ENCODE peak calls at places on chromosomes 12 and 14, in eight cellular contexts. One of them, this sample, is unnamed.

GRCh38 chr14:92686763-92687427 is 61.5 kb downstream of the LGMN start:
- DNase-seq in activated CD4-positive, alpha-beta T cell treated with anti-CD3 and anti-CD28 coated beads, Interleukin-2, amount 50 U/mL, for 48 hours: peak; percentile 69
- DNase-seq in CD8-positive, alpha-beta T cell: peak; percentile 54
- DNase-seq in HS-27A: no peak
- DNase-seq in A549: peak; percentile 74
- DNase-seq in stimulated activated CD4-positive, alpha-beta T cell treated with anti-CD3 and anti-CD28 coated beads, Interleukin-12 subunit alpha, Interleukin-12 subunit beta, amount 100 ng/mL, for 24 hours: peak; percentile 27
- DNase-seq in left cardiac atrium: peak; percentile 82
- DNase-seq in HuH-7.5: peak; percentile 95
- DNase-seq in this sample: peak; percentile 85

GRCh38 chr14:72665259-72665658 is 228.6 kb downstream of the DPF3 start:
- DNase-seq in activated CD4-positive, alpha-beta T cell treated with anti-CD3 and anti-CD28 coated beads, Interleukin-2, amount 50 U/mL, for 48 hours: no peak
- DNase-seq in CD8-positive, alpha-beta T cell: no peak
- DNase-seq in HS-27A: peak; percentile 96
- DNase-seq in A549: peak; percentile 74
- DNase-seq in stimulated activated CD4-positive, alpha-beta T cell treated with anti-CD3 and anti-CD28 coated beads, Interleukin-12 subunit alpha, Interleukin-12 subunit beta, amount 100 ng/mL, for 24 hours: no peak
- DNase-seq in left cardiac atrium: no peak
- DNase-seq in HuH-7.5: no peak
- DNase-seq in this sample: no peak

GRCh38 chr12:18907154-18907553 is 169.2 kb downstream of the CAPZA3 start:
- DNase-seq in activated CD4-positive, alpha-beta T cell treated with anti-CD3 and anti-CD28 coated beads, Interleukin-2, amount 50 U/mL, for 48 hours: no peak
- DNase-seq in CD8-positive, alpha-beta T cell: no peak
- DNase-seq in HS-27A: no peak
- DNase-seq in A549: no peak
- DNase-seq in stimulated activated CD4-positive, alpha-beta T cell treated with anti-CD3 and anti-CD28 coated beads, Interleukin-12 subunit alpha, Interleukin-12 subunit beta, amount 100 ng/mL, for 24 hours: no peak
- DNase-seq in left cardiac atrium: no peak
- DNase-seq in HuH-7.5: no peak
- DNase-seq in this sample: no peak

GRCh38 chr14:42779024-42779423 is 1172.3 kb downstream of the LRFN5 start:
- DNase-seq in activated CD4-positive, alpha-beta T cell treated with anti-CD3 and anti-CD28 coated beads, Interleukin-2, amount 50 U/mL, for 48 hours: no peak
- DNase-seq in CD8-positive, alpha-beta T cell: no peak
- DNase-seq in HS-27A: no peak
- DNase-seq in A549: no peak
- DNase-seq in stimulated activated CD4-positive, alpha-beta T cell treated with anti-CD3 and anti-CD28 coated beads, Interleukin-12 subunit alpha, Interleukin-12 subunit beta, amount 100 ng/mL, for 24 hours: no peak
- DNase-seq in left cardiac atrium: no peak
- DNase-seq in HuH-7.5: no peak
- DNase-seq in this sample: no peak

GRCh38 chr12:3892631-3893030 is 19.4 kb upstream of the PARP11 start:
- DNase-seq in activated CD4-positive, alpha-beta T cell treated with anti-CD3 and anti-CD28 coated beads, Interleukin-2, amount 50 U/mL, for 48 hours: no peak
- DNase-seq in CD8-positive, alpha-beta T cell: no peak
- DNase-seq in HS-27A: no peak
- DNase-seq in A549: no peak
- DNase-seq in stimulated activated CD4-positive, alpha-beta T cell treated with anti-CD3 and anti-CD28 coated beads, Interleukin-12 subunit alpha, Interleukin-12 subunit beta, amount 100 ng/mL, for 24 hours: no peak
- DNase-seq in left cardiac atrium: no peak
- DNase-seq in HuH-7.5: no peak
- DNase-seq in this sample: no peak

GRCh38 chr12:16796168-16796567 is 190.2 kb upstream of the LMO3 start:
- DNase-seq in activated CD4-positive, alpha-beta T cell treated with anti-CD3 and anti-CD28 coated beads, Interleukin-2, amount 50 U/mL, for 48 hours: no peak
- DNase-seq in CD8-positive, alpha-beta T cell: no peak
- DNase-seq in HS-27A: no peak
- DNase-seq in A549: no peak
- DNase-seq in stimulated activated CD4-positive, alpha-beta T cell treated with anti-CD3 and anti-CD28 coated beads, Interleukin-12 subunit alpha, Interleukin-12 subunit beta, amount 100 ng/mL, for 24 hours: no peak
- DNase-seq in left cardiac atrium: no peak
- DNase-seq in HuH-7.5: no peak
- DNase-seq in this sample: no peak

GRCh38 chr12:62799766-62800406 is 135.1 kb downstream of the PPM1H start:
- DNase-seq in activated CD4-positive, alpha-beta T cell treated with anti-CD3 and anti-CD28 coated beads, Interleukin-2, amount 50 U/mL, for 48 hours: no peak
- DNase-seq in CD8-positive, alpha-beta T cell: no peak
- DNase-seq in HS-27A: no peak
- DNase-seq in A549: peak; percentile 75
- DNase-seq in stimulated activated CD4-positive, alpha-beta T cell treated with anti-CD3 and anti-CD28 coated beads, Interleukin-12 subunit alpha, Interleukin-12 subunit beta, amount 100 ng/mL, for 24 hours: no peak
- DNase-seq in left cardiac atrium: no peak
- DNase-seq in HuH-7.5: no peak
- DNase-seq in this sample: no peak

GRCh38 chr12:29282452-29282851 is 98.5 kb downstream of the ERGIC2 start:
- DNase-seq in activated CD4-positive, alpha-beta T cell treated with anti-CD3 and anti-CD28 coated beads, Interleukin-2, amount 50 U/mL, for 48 hours: no peak
- DNase-seq in CD8-positive, alpha-beta T cell: no peak
- DNase-seq in HS-27A: no peak
- DNase-seq in A549: no peak
- DNase-seq in stimulated activated CD4-positive, alpha-beta T cell treated with anti-CD3 and anti-CD28 coated beads, Interleukin-12 subunit alpha, Interleukin-12 subunit beta, amount 100 ng/mL, for 24 hours: no peak
- DNase-seq in left cardiac atrium: no peak
- DNase-seq in HuH-7.5: no peak
- DNase-seq in this sample: no peak

GRCh38 chr12:53414756-53415417 is 8.8 kb upstream of the AMHR2 start:
- DNase-seq in activated CD4-positive, alpha-beta T cell treated with anti-CD3 and anti-CD28 coated beads, Interleukin-2, amount 50 U/mL, for 48 hours: no peak
- DNase-seq in CD8-positive, alpha-beta T cell: no peak
- DNase-seq in HS-27A: no peak
- DNase-seq in A549: no peak
- DNase-seq in stimulated activated CD4-positive, alpha-beta T cell treated with anti-CD3 and anti-CD28 coated beads, Interleukin-12 subunit alpha, Interleukin-12 subunit beta, amount 100 ng/mL, for 24 hours: no peak
- DNase-seq in left cardiac atrium: no peak
- DNase-seq in HuH-7.5: no peak
- DNase-seq in this sample: no peak

GRCh38 chr14:93732524-93732923 is 55.8 kb downstream of the PRIMA1 start:
- DNase-seq in activated CD4-positive, alpha-beta T cell treated with anti-CD3 and anti-CD28 coated beads, Interleukin-2, amount 50 U/mL, for 48 hours: no peak
- DNase-seq in CD8-positive, alpha-beta T cell: no peak
- DNase-seq in HS-27A: no peak
- DNase-seq in A549: no peak
- DNase-seq in stimulated activated CD4-positive, alpha-beta T cell treated with anti-CD3 and anti-CD28 coated beads, Interleukin-12 subunit alpha, Interleukin-12 subunit beta, amount 100 ng/mL, for 24 hours: no peak
- DNase-seq in left cardiac atrium: no peak
- DNase-seq in HuH-7.5: no peak
- DNase-seq in this sample: peak; percentile 18

GRCh38 chr14:101665478-101666078 is 95.9 kb upstream of the PPP2R5C start:
- DNase-seq in activated CD4-positive, alpha-beta T cell treated with anti-CD3 and anti-CD28 coated beads, Interleukin-2, amount 50 U/mL, for 48 hours: peak; percentile 56
- DNase-seq in CD8-positive, alpha-beta T cell: peak; percentile 22
- DNase-seq in HS-27A: no peak
- DNase-seq in A549: peak; percentile 80
- DNase-seq in stimulated activated CD4-positive, alpha-beta T cell treated with anti-CD3 and anti-CD28 coated beads, Interleukin-12 subunit alpha, Interleukin-12 subunit beta, amount 100 ng/mL, for 24 hours: no peak
- DNase-seq in left cardiac atrium: no peak
- DNase-seq in HuH-7.5: peak; percentile 14
- DNase-seq in this sample: no peak

GRCh38 chr14:88706425-88706824 is 86.3 kb downstream of the EML5 start:
- DNase-seq in activated CD4-positive, alpha-beta T cell treated with anti-CD3 and anti-CD28 coated beads, Interleukin-2, amount 50 U/mL, for 48 hours: no peak
- DNase-seq in CD8-positive, alpha-beta T cell: no peak
- DNase-seq in HS-27A: no peak
- DNase-seq in A549: no peak
- DNase-seq in stimulated activated CD4-positive, alpha-beta T cell treated with anti-CD3 and anti-CD28 coated beads, Interleukin-12 subunit alpha, Interleukin-12 subunit beta, amount 100 ng/mL, for 24 hours: no peak
- DNase-seq in left cardiac atrium: no peak
- DNase-seq in HuH-7.5: no peak
- DNase-seq in this sample: no peak

GRCh38 chr12:52010152-52010622 is 3.4 kb downstream of the TAMALIN start:
- DNase-seq in activated CD4-positive, alpha-beta T cell treated with anti-CD3 and anti-CD28 coated beads, Interleukin-2, amount 50 U/mL, for 48 hours: no peak
- DNase-seq in CD8-positive, alpha-beta T cell: no peak
- DNase-seq in HS-27A: no peak
- DNase-seq in A549: no peak
- DNase-seq in stimulated activated CD4-positive, alpha-beta T cell treated with anti-CD3 and anti-CD28 coated beads, Interleukin-12 subunit alpha, Interleukin-12 subunit beta, amount 100 ng/mL, for 24 hours: no peak
- DNase-seq in left cardiac atrium: peak; percentile 88
- DNase-seq in HuH-7.5: no peak
- DNase-seq in this sample: peak; percentile 72

GRCh38 chr14:97723834-97724770 is 926.9 kb downstream of the VRK1 start:
- DNase-seq in activated CD4-positive, alpha-beta T cell treated with anti-CD3 and anti-CD28 coated beads, Interleukin-2, amount 50 U/mL, for 48 hours: peak; percentile 28
- DNase-seq in CD8-positive, alpha-beta T cell: peak; percentile 52
- DNase-seq in HS-27A: no peak
- DNase-seq in A549: peak; percentile 8
- DNase-seq in stimulated activated CD4-positive, alpha-beta T cell treated with anti-CD3 and anti-CD28 coated beads, Interleukin-12 subunit alpha, Interleukin-12 subunit beta, amount 100 ng/mL, for 24 hours: no peak
- DNase-seq in left cardiac atrium: no peak
- DNase-seq in HuH-7.5: no peak
- DNase-seq in this sample: no peak

GRCh38 chr12:45343269-45344051 is 127.6 kb downstream of the ANO6 start:
- DNase-seq in activated CD4-positive, alpha-beta T cell treated with anti-CD3 and anti-CD28 coated beads, Interleukin-2, amount 50 U/mL, for 48 hours: no peak
- DNase-seq in CD8-positive, alpha-beta T cell: no peak
- DNase-seq in HS-27A: no peak
- DNase-seq in A549: no peak
- DNase-seq in stimulated activated CD4-positive, alpha-beta T cell treated with anti-CD3 and anti-CD28 coated beads, Interleukin-12 subunit alpha, Interleukin-12 subunit beta, amount 100 ng/mL, for 24 hours: no peak
- DNase-seq in left cardiac atrium: no peak
- DNase-seq in HuH-7.5: no peak
- DNase-seq in this sample: no peak

GRCh38 chr14:104472536-104473243 is 106.9 kb upstream of the C14orf180 start:
- DNase-seq in activated CD4-positive, alpha-beta T cell treated with anti-CD3 and anti-CD28 coated beads, Interleukin-2, amount 50 U/mL, for 48 hours: no peak
- DNase-seq in CD8-positive, alpha-beta T cell: no peak
- DNase-seq in HS-27A: no peak
- DNase-seq in A549: no peak
- DNase-seq in stimulated activated CD4-positive, alpha-beta T cell treated with anti-CD3 and anti-CD28 coated beads, Interleukin-12 subunit alpha, Interleukin-12 subunit beta, amount 100 ng/mL, for 24 hours: no peak
- DNase-seq in left cardiac atrium: no peak
- DNase-seq in HuH-7.5: no peak
- DNase-seq in this sample: no peak

GRCh38 chr12:23949212-23950010 is at the start of gene SOX5:
- DNase-seq in activated CD4-positive, alpha-beta T cell treated with anti-CD3 and anti-CD28 coated beads, Interleukin-2, amount 50 U/mL, for 48 hours: no peak
- DNase-seq in CD8-positive, alpha-beta T cell: no peak
- DNase-seq in HS-27A: no peak
- DNase-seq in A549: peak; percentile 4
- DNase-seq in stimulated activated CD4-positive, alpha-beta T cell treated with anti-CD3 and anti-CD28 coated beads, Interleukin-12 subunit alpha, Interleukin-12 subunit beta, amount 100 ng/mL, for 24 hours: no peak
- DNase-seq in left cardiac atrium: peak; percentile 56
- DNase-seq in HuH-7.5: no peak
- DNase-seq in this sample: no peak

GRCh38 chr14:31961881-31962280 is 115.2 kb upstream of the ARHGAP5 start:
- DNase-seq in activated CD4-positive, alpha-beta T cell treated with anti-CD3 and anti-CD28 coated beads, Interleukin-2, amount 50 U/mL, for 48 hours: no peak
- DNase-seq in CD8-positive, alpha-beta T cell: no peak
- DNase-seq in HS-27A: no peak
- DNase-seq in A549: no peak
- DNase-seq in stimulated activated CD4-positive, alpha-beta T cell treated with anti-CD3 and anti-CD28 coated beads, Interleukin-12 subunit alpha, Interleukin-12 subunit beta, amount 100 ng/mL, for 24 hours: no peak
- DNase-seq in left cardiac atrium: no peak
- DNase-seq in HuH-7.5: no peak
- DNase-seq in this sample: no peak

GRCh38 chr12:44000309-44000952 is 164.6 kb downstream of the TMEM117 start:
- DNase-seq in activated CD4-positive, alpha-beta T cell treated with anti-CD3 and anti-CD28 coated beads, Interleukin-2, amount 50 U/mL, for 48 hours: peak; percentile 4
- DNase-seq in CD8-positive, alpha-beta T cell: no peak
- DNase-seq in HS-27A: peak; percentile 33
- DNase-seq in A549: peak; percentile 71
- DNase-seq in stimulated activated CD4-positive, alpha-beta T cell treated with anti-CD3 and anti-CD28 coated beads, Interleukin-12 subunit alpha, Interleukin-12 subunit beta, amount 100 ng/mL, for 24 hours: no peak
- DNase-seq in left cardiac atrium: no peak
- DNase-seq in HuH-7.5: peak; percentile 31
- DNase-seq in this sample: peak; percentile 48

GRCh38 chr14:90299408-90299807 is 32.3 kb downstream of the NRDE2 start:
- DNase-seq in activated CD4-positive, alpha-beta T cell treated with anti-CD3 and anti-CD28 coated beads, Interleukin-2, amount 50 U/mL, for 48 hours: no peak
- DNase-seq in CD8-positive, alpha-beta T cell: no peak
- DNase-seq in HS-27A: no peak
- DNase-seq in A549: no peak
- DNase-seq in stimulated activated CD4-positive, alpha-beta T cell treated with anti-CD3 and anti-CD28 coated beads, Interleukin-12 subunit alpha, Interleukin-12 subunit beta, amount 100 ng/mL, for 24 hours: no peak
- DNase-seq in left cardiac atrium: no peak
- DNase-seq in HuH-7.5: no peak
- DNase-seq in this sample: no peak

GRCh38 chr12:124883263-124883876 is 19.7 kb upstream of the SCARB1 start:
- DNase-seq in activated CD4-positive, alpha-beta T cell treated with anti-CD3 and anti-CD28 coated beads, Interleukin-2, amount 50 U/mL, for 48 hours: no peak
- DNase-seq in CD8-positive, alpha-beta T cell: no peak
- DNase-seq in HS-27A: no peak
- DNase-seq in A549: no peak
- DNase-seq in stimulated activated CD4-positive, alpha-beta T cell treated with anti-CD3 and anti-CD28 coated beads, Interleukin-12 subunit alpha, Interleukin-12 subunit beta, amount 100 ng/mL, for 24 hours: no peak
- DNase-seq in left cardiac atrium: no peak
- DNase-seq in HuH-7.5: no peak
- DNase-seq in this sample: no peak

GRCh38 chr12:6328945-6329692 is 12.8 kb downstream of the TNFRSF1A start:
- DNase-seq in activated CD4-positive, alpha-beta T cell treated with anti-CD3 and anti-CD28 coated beads, Interleukin-2, amount 50 U/mL, for 48 hours: no peak
- DNase-seq in CD8-positive, alpha-beta T cell: no peak
- DNase-seq in HS-27A: no peak
- DNase-seq in A549: no peak
- DNase-seq in stimulated activated CD4-positive, alpha-beta T cell treated with anti-CD3 and anti-CD28 coated beads, Interleukin-12 subunit alpha, Interleukin-12 subunit beta, amount 100 ng/mL, for 24 hours: no peak
- DNase-seq in left cardiac atrium: no peak
- DNase-seq in HuH-7.5: no peak
- DNase-seq in this sample: peak; percentile 50

GRCh38 chr12:43836455-43836989 is 641 bp downstream of the TMEM117 start:
- DNase-seq in activated CD4-positive, alpha-beta T cell treated with anti-CD3 and anti-CD28 coated beads, Interleukin-2, amount 50 U/mL, for 48 hours: no peak
- DNase-seq in CD8-positive, alpha-beta T cell: no peak
- DNase-seq in HS-27A: no peak
- DNase-seq in A549: peak; percentile 36
- DNase-seq in stimulated activated CD4-positive, alpha-beta T cell treated with anti-CD3 and anti-CD28 coated beads, Interleukin-12 subunit alpha, Interleukin-12 subunit beta, amount 100 ng/mL, for 24 hours: no peak
- DNase-seq in left cardiac atrium: no peak
- DNase-seq in HuH-7.5: no peak
- DNase-seq in this sample: no peak

GRCh38 chr14:69682607-69683263 is 71.3 kb downstream of the SUSD6 start:
- DNase-seq in activated CD4-positive, alpha-beta T cell treated with anti-CD3 and anti-CD28 coated beads, Interleukin-2, amount 50 U/mL, for 48 hours: no peak
- DNase-seq in CD8-positive, alpha-beta T cell: no peak
- DNase-seq in HS-27A: no peak
- DNase-seq in A549: no peak
- DNase-seq in stimulated activated CD4-positive, alpha-beta T cell treated with anti-CD3 and anti-CD28 coated beads, Interleukin-12 subunit alpha, Interleukin-12 subunit beta, amount 100 ng/mL, for 24 hours: no peak
- DNase-seq in left cardiac atrium: no peak
- DNase-seq in HuH-7.5: no peak
- DNase-seq in this sample: no peak

GRCh38 chr14:75307700-75308379 is 29.2 kb downstream of the FOS start:
- DNase-seq in activated CD4-positive, alpha-beta T cell treated with anti-CD3 and anti-CD28 coated beads, Interleukin-2, amount 50 U/mL, for 48 hours: peak; percentile 84
- DNase-seq in CD8-positive, alpha-beta T cell: peak; percentile 76
- DNase-seq in HS-27A: peak; percentile 54
- DNase-seq in A549: peak; percentile 85
- DNase-seq in stimulated activated CD4-positive, alpha-beta T cell treated with anti-CD3 and anti-CD28 coated beads, Interleukin-12 subunit alpha, Interleukin-12 subunit beta, amount 100 ng/mL, for 24 hours: peak; percentile 55
- DNase-seq in left cardiac atrium: peak; percentile 90
- DNase-seq in HuH-7.5: peak; percentile 55
- DNase-seq in this sample: peak; percentile 73

GRCh38 chr12:46390304-46390703 is 17.7 kb upstream of the SLC38A2 start:
- DNase-seq in activated CD4-positive, alpha-beta T cell treated with anti-CD3 and anti-CD28 coated beads, Interleukin-2, amount 50 U/mL, for 48 hours: no peak
- DNase-seq in CD8-positive, alpha-beta T cell: no peak
- DNase-seq in HS-27A: no peak
- DNase-seq in A549: no peak
- DNase-seq in stimulated activated CD4-positive, alpha-beta T cell treated with anti-CD3 and anti-CD28 coated beads, Interleukin-12 subunit alpha, Interleukin-12 subunit beta, amount 100 ng/mL, for 24 hours: no peak
- DNase-seq in left cardiac atrium: no peak
- DNase-seq in HuH-7.5: no peak
- DNase-seq in this sample: no peak

GRCh38 chr12:91562476-91562875 is 379.9 kb upstream of the DCN start:
- DNase-seq in activated CD4-positive, alpha-beta T cell treated with anti-CD3 and anti-CD28 coated beads, Interleukin-2, amount 50 U/mL, for 48 hours: no peak
- DNase-seq in CD8-positive, alpha-beta T cell: no peak
- DNase-seq in HS-27A: no peak
- DNase-seq in A549: no peak
- DNase-seq in stimulated activated CD4-positive, alpha-beta T cell treated with anti-CD3 and anti-CD28 coated beads, Interleukin-12 subunit alpha, Interleukin-12 subunit beta, amount 100 ng/mL, for 24 hours: no peak
- DNase-seq in left cardiac atrium: no peak
- DNase-seq in HuH-7.5: no peak
- DNase-seq in this sample: no peak

GRCh38 chr12:113422929-113423669 is 919 bp downstream of the SDSL start:
- DNase-seq in activated CD4-positive, alpha-beta T cell treated with anti-CD3 and anti-CD28 coated beads, Interleukin-2, amount 50 U/mL, for 48 hours: no peak
- DNase-seq in CD8-positive, alpha-beta T cell: no peak
- DNase-seq in HS-27A: no peak
- DNase-seq in A549: no peak
- DNase-seq in stimulated activated CD4-positive, alpha-beta T cell treated with anti-CD3 and anti-CD28 coated beads, Interleukin-12 subunit alpha, Interleukin-12 subunit beta, amount 100 ng/mL, for 24 hours: no peak
- DNase-seq in left cardiac atrium: no peak
- DNase-seq in HuH-7.5: no peak
- DNase-seq in this sample: no peak

GRCh38 chr14:105944632-105945610 is 418.5 kb downstream of the TMEM121 start:
- DNase-seq in activated CD4-positive, alpha-beta T cell treated with anti-CD3 and anti-CD28 coated beads, Interleukin-2, amount 50 U/mL, for 48 hours: peak; percentile 88
- DNase-seq in CD8-positive, alpha-beta T cell: peak; percentile 80
- DNase-seq in HS-27A: no peak
- DNase-seq in A549: peak; percentile 70
- DNase-seq in stimulated activated CD4-positive, alpha-beta T cell treated with anti-CD3 and anti-CD28 coated beads, Interleukin-12 subunit alpha, Interleukin-12 subunit beta, amount 100 ng/mL, for 24 hours: peak; percentile 67
- DNase-seq in left cardiac atrium: peak; percentile 64
- DNase-seq in HuH-7.5: peak; percentile 34
- DNase-seq in this sample: peak; percentile 88

GRCh38 chr12:14774944-14775651 is 28.2 kb downstream of the WBP11 start:
- DNase-seq in activated CD4-positive, alpha-beta T cell treated with anti-CD3 and anti-CD28 coated beads, Interleukin-2, amount 50 U/mL, for 48 hours: peak; percentile 36
- DNase-seq in CD8-positive, alpha-beta T cell: peak; percentile 37
- DNase-seq in HS-27A: peak; percentile 71
- DNase-seq in A549: peak; percentile 36
- DNase-seq in stimulated activated CD4-positive, alpha-beta T cell treated with anti-CD3 and anti-CD28 coated beads, Interleukin-12 subunit alpha, Interleukin-12 subunit beta, amount 100 ng/mL, for 24 hours: no peak
- DNase-seq in left cardiac atrium: peak; percentile 58
- DNase-seq in HuH-7.5: peak; percentile 44
- DNase-seq in this sample: peak; percentile 32

GRCh38 chr12:101076940-101077351 is 133.1 kb downstream of the SLC5A8 start:
- DNase-seq in activated CD4-positive, alpha-beta T cell treated with anti-CD3 and anti-CD28 coated beads, Interleukin-2, amount 50 U/mL, for 48 hours: no peak
- DNase-seq in CD8-positive, alpha-beta T cell: no peak
- DNase-seq in HS-27A: no peak
- DNase-seq in A549: no peak
- DNase-seq in stimulated activated CD4-positive, alpha-beta T cell treated with anti-CD3 and anti-CD28 coated beads, Interleukin-12 subunit alpha, Interleukin-12 subunit beta, amount 100 ng/mL, for 24 hours: no peak
- DNase-seq in left cardiac atrium: no peak
- DNase-seq in HuH-7.5: no peak
- DNase-seq in this sample: no peak

GRCh38 chr12:111904438-111904837 is 62.4 kb downstream of the MAPKAPK5 start:
- DNase-seq in activated CD4-positive, alpha-beta T cell treated with anti-CD3 and anti-CD28 coated beads, Interleukin-2, amount 50 U/mL, for 48 hours: no peak
- DNase-seq in CD8-positive, alpha-beta T cell: no peak
- DNase-seq in HS-27A: no peak
- DNase-seq in A549: no peak
- DNase-seq in stimulated activated CD4-positive, alpha-beta T cell treated with anti-CD3 and anti-CD28 coated beads, Interleukin-12 subunit alpha, Interleukin-12 subunit beta, amount 100 ng/mL, for 24 hours: no peak
- DNase-seq in left cardiac atrium: no peak
- DNase-seq in HuH-7.5: no peak
- DNase-seq in this sample: no peak

GRCh38 chr12:49105504-49106120 is 5.0 kb downstream of the LMBR1L start:
- DNase-seq in activated CD4-positive, alpha-beta T cell treated with anti-CD3 and anti-CD28 coated beads, Interleukin-2, amount 50 U/mL, for 48 hours: no peak
- DNase-seq in CD8-positive, alpha-beta T cell: no peak
- DNase-seq in HS-27A: no peak
- DNase-seq in A549: no peak
- DNase-seq in stimulated activated CD4-positive, alpha-beta T cell treated with anti-CD3 and anti-CD28 coated beads, Interleukin-12 subunit alpha, Interleukin-12 subunit beta, amount 100 ng/mL, for 24 hours: no peak
- DNase-seq in left cardiac atrium: no peak
- DNase-seq in HuH-7.5: no peak
- DNase-seq in this sample: no peak

GRCh38 chr14:61575751-61576150 is 119.6 kb upstream of the HIF1A start:
- DNase-seq in activated CD4-positive, alpha-beta T cell treated with anti-CD3 and anti-CD28 coated beads, Interleukin-2, amount 50 U/mL, for 48 hours: no peak
- DNase-seq in CD8-positive, alpha-beta T cell: no peak
- DNase-seq in HS-27A: no peak
- DNase-seq in A549: no peak
- DNase-seq in stimulated activated CD4-positive, alpha-beta T cell treated with anti-CD3 and anti-CD28 coated beads, Interleukin-12 subunit alpha, Interleukin-12 subunit beta, amount 100 ng/mL, for 24 hours: no peak
- DNase-seq in left cardiac atrium: no peak
- DNase-seq in HuH-7.5: no peak
- DNase-seq in this sample: no peak